ENCODE peak calls at places on chromosomes 16 and 17, in eight cellular contexts. R, U, F, B, D, Y, J and X are unnamed samples.

GRCh38 chr16:68395806-68396205 is 52.5 kb downstream of the SMPD3 start:
- DNase-seq in B (no peak), J (peak), D (no peak), U (no peak), Y (peak), F (no peak), R (no peak), X (no peak)

GRCh38 chr16:87949071-87949744 is 2.0 kb upstream of the BANP start:
- DNase-seq in U (no peak), Y (no peak), R (no peak), B (no peak), F (peak), D (no peak), J (no peak), X (no peak)

GRCh38 chr16:84520778-84521770 is 16.6 kb upstream of the MEAK7 start:
- DNase-seq in U (no peak), J (no peak), B (peak), D (no peak), R (no peak), Y (no peak), F (no peak), X (no peak)

GRCh38 chr17:79659376-79659775 is 48.5 kb upstream of the RBFOX3 start:
- DNase-seq in U (no peak), J (no peak), Y (no peak), F (no peak), B (no peak), R (no peak), D (no peak), X (no peak)

GRCh38 chr16:8614435-8615029 is 7.0 kb upstream of the METTL22 start:
- DNase-seq in B (no peak), J (no peak), Y (no peak), U (no peak), R (no peak), F (no peak), D (no peak), X (no peak)

GRCh38 chr16:12651765-12652531 is 151.7 kb downstream of the CPPED1 start:
- DNase-seq in J (no peak), R (no peak), B (no peak), D (no peak), F (no peak), U (no peak), Y (no peak), X (no peak)

GRCh38 chr16:29985271-29985811 is 10.1 kb downstream of the HIRIP3 start:
- DNase-seq in J (peak), U (no peak), B (no peak), D (no peak), R (no peak), F (no peak), Y (no peak), X (no peak)

GRCh38 chr17:68961204-68961893 is 6.2 kb upstream of the ABCA8 start:
- DNase-seq in F (no peak), Y (no peak), B (no peak), U (no peak), R (no peak), D (no peak), J (peak), X (no peak)

GRCh38 chr17:57993471-57994365 is 5.7 kb upstream of the VEZF1 start:
- DNase-seq in D (no peak), Y (no peak), F (no peak), U (no peak), R (no peak), J (no peak), B (no peak), X (no peak)

GRCh38 chr16:86926146-86926545 is 347.8 kb downstream of the FOXL1 start:
- DNase-seq in F (no peak), B (no peak), R (no peak), J (no peak), D (no peak), U (no peak), Y (no peak), X (no peak)

GRCh38 chr17:57338257-57338919 is 82.1 kb downstream of the MSI2 start:
- DNase-seq in R (no peak), J (no peak), F (no peak), D (no peak), B (no peak), U (no peak), Y (no peak), X (no peak)

GRCh38 chr16:79104567-79104966 is 496.0 kb downstream of the MAF start:
- DNase-seq in J (no peak), F (no peak), R (no peak), B (no peak), U (no peak), Y (no peak), D (no peak), X (no peak)